ENCODE peak calls at places on chromosomes 12 and 14, in seven cellular contexts. W is T47D, F is K562, H is H1, K is HepG2, X is HCT116, L is GM12878. D is an unnamed sample.

GRCh38 chr14:99517046-99517642 is 35.9 kb downstream of the CCNK start:
- DNase-seq in W (no peak), F (no peak), H (no peak), K (no peak), X (no peak), L (no peak), D (peak)

GRCh38 chr14:99131632-99132271 is 140.2 kb downstream of the BCL11B start:
- DNase-seq in W (no peak), F (no peak), H (peak), K (no peak), X (no peak), L (no peak), D (no peak)

GRCh38 chr12:108193922-108194321 is 64.8 kb downstream of the WSCD2 start:
- DNase-seq in W (peak), F (peak), H (peak), K (peak), X (peak), L (no peak), D (peak)

GRCh38 chr14:61342486-61342885 is 21.1 kb downstream of the PRKCH start:
- DNase-seq in W (no peak), F (no peak), H (no peak), K (no peak), X (no peak), L (peak), D (no peak)

GRCh38 chr12:3351731-3352130 is 139.3 kb upstream of the PRMT8 start:
- DNase-seq in W (no peak), F (no peak), H (no peak), K (no peak), X (no peak), L (no peak), D (no peak)

GRCh38 chr12:108828774-108829173 is 28.6 kb downstream of the SSH1 start:
- DNase-seq in W (no peak), F (no peak), H (no peak), K (no peak), X (peak), L (no peak), D (no peak)

GRCh38 chr14:75335588-75335987 is 57.0 kb downstream of the FOS start:
- DNase-seq in W (no peak), F (no peak), H (no peak), K (no peak), X (no peak), L (peak), D (no peak)

GRCh38 chr12:106722854-106723253 is 51.6 kb upstream of the RIC8B start:
- DNase-seq in W (no peak), F (peak), H (no peak), K (no peak), X (no peak), L (no peak), D (no peak)

GRCh38 chr12:114916124-114916523 is 232.1 kb upstream of the TBX3 start:
- DNase-seq in W (no peak), F (no peak), H (no peak), K (no peak), X (no peak), L (no peak), D (no peak)

GRCh38 chr14:100138955-100139354 is 20.5 kb downstream of the DEGS2 start:
- DNase-seq in W (no peak), F (no peak), H (no peak), K (no peak), X (no peak), L (no peak), D (no peak)

GRCh38 chr14:65137648-65138317 is 35.5 kb upstream of the MAX start:
- DNase-seq in W (no peak), F (no peak), H (no peak), K (no peak), X (no peak), L (no peak), D (no peak)

GRCh38 chr12:108717243-108717642 is 14.1 kb downstream of the CORO1C start:
- DNase-seq in W (no peak), F (no peak), H (no peak), K (no peak), X (no peak), L (no peak), D (no peak)

GRCh38 chr14:66009104-66009503 is 477.1 kb upstream of the CCDC196 start:
- DNase-seq in W (no peak), F (no peak), H (no peak), K (no peak), X (peak), L (no peak), D (no peak)

GRCh38 chr12:68261947-68262346 is 8.5 kb upstream of the IL22 start:
- DNase-seq in W (no peak), F (no peak), H (no peak), K (no peak), X (no peak), L (no peak), D (no peak)

GRCh38 chr14:49975286-49975685 is 82.4 kb downstream of the ARF6 start:
- DNase-seq in W (no peak), F (no peak), H (no peak), K (no peak), X (peak), L (no peak), D (no peak)

GRCh38 chr12:53122961-53123468 is 19.7 kb downstream of the SOAT2 start:
- DNase-seq in W (no peak), F (no peak), H (peak), K (no peak), X (no peak), L (no peak), D (peak)

GRCh38 chr14:72781476-72782181 is 112.3 kb downstream of the DPF3 start:
- DNase-seq in W (no peak), F (no peak), H (peak), K (peak), X (no peak), L (no peak), D (no peak)

GRCh38 chr12:31589896-31590729 is 823 bp downstream of the DENND5B start:
- DNase-seq in W (peak), F (peak), H (peak), K (peak), X (peak), L (no peak), D (peak)

GRCh38 chr12:131882804-131883520 is 11.5 kb upstream of the ULK1 start:
- DNase-seq in W (no peak), F (peak), H (no peak), K (no peak), X (no peak), L (no peak), D (no peak)

GRCh38 chr14:88323086-88323519 is at the start of gene KCNK10:
- DNase-seq in W (no peak), F (no peak), H (peak), K (no peak), X (no peak), L (no peak), D (no peak)

GRCh38 chr12:80272516-80272915 is 171.5 kb upstream of the PTPRQ start:
- DNase-seq in W (no peak), F (no peak), H (no peak), K (no peak), X (no peak), L (no peak), D (no peak)

GRCh38 chr12:906077-906585 is 43.4 kb downstream of the RAD52 start:
- DNase-seq in W (no peak), F (no peak), H (no peak), K (no peak), X (no peak), L (no peak), D (no peak)

GRCh38 chr12:902581-902980 is 46.9 kb downstream of the RAD52 start:
- DNase-seq in W (no peak), F (no peak), H (no peak), K (no peak), X (no peak), L (no peak), D (no peak)

GRCh38 chr12:903055-903454 is 46.4 kb downstream of the RAD52 start:
- DNase-seq in W (no peak), F (no peak), H (no peak), K (no peak), X (no peak), L (no peak), D (no peak)

GRCh38 chr12:904010-904414 is 45.5 kb downstream of the RAD52 start:
- DNase-seq in W (no peak), F (no peak), H (no peak), K (no peak), X (no peak), L (no peak), D (peak)

DNA sequence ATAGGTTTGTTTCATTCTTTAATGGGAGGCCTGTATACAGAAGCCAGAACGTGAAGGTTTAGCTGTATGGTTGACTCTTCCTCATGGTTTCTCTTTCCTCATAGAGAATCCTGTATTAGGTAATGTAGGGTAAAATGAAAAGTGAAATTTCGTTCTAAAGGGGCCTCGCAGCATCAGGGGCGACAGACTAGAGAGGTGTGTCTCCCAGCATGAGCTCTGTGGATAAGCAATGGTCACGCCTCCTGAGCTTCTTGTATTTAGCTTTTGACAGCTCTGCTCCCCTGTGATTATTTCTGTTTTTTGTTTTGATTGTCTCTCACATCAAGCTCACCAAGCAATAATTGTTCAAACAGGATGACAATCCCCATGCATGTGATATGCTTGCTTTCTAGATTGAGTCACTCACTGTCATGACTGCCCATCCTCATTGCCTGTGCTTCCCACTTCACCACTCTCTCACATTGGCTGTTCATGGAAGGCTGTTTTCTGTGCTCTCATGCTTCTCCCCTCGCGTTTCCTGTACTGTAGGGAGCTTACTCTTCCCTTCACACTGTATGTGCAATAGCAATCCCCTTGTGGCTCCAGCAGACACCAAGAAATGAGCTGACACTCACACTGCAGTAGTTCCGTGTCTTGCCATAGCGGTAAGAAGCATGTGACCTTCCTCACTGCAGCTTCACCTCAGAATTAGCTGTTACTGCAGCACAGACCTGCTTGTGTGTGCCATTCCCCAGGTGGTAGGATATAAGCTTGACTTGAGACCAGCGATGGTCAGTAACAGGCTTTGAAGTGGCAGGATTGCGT is 44.0 kb downstream of the RAD52 start:
- DNase-seq in W (no peak), F (no peak), H (no peak), K (no peak), X (no peak), L (no peak), D (no peak)
- TF ChIP-seq JUND in W (no peak), F (no peak), H (no peak), K (no peak), X (no peak), L (no peak), D (no peak)

DNA sequence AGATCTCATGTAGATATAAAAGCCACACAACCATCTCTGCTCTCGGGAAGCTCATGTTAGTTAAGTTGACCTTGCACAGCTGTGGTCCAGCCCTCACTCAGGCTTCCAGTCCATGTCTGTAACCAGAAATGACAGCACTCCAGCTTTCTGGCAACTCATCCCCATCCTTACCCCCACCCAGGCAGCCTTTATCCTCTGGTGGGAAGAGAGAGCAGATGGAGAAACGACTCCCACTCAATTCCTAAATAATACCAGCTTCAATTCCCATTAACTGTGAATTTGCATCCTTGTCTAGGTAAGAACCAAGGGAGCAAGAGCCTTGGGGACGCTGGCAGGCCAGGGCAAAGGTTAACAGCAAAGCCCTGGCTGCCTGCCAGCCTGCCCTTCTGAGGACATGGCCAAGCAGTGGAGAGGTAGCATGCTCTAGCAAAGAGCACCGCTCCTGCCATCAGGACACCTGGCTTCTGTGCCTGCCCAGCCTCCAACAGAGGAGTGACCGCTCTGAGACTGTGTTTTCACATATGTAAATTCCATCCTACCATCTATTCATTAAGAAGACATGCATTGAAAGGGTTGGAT is 236.2 kb downstream of the GRIN2B start:
- DNase-seq in W (no peak), F (no peak), H (peak), K (no peak), X (no peak), L (no peak), D (no peak)
- TF ChIP-seq JUND in W (no peak), F (no peak), H (no peak), K (no peak), X (no peak), L (no peak), D (no peak)

DNA sequence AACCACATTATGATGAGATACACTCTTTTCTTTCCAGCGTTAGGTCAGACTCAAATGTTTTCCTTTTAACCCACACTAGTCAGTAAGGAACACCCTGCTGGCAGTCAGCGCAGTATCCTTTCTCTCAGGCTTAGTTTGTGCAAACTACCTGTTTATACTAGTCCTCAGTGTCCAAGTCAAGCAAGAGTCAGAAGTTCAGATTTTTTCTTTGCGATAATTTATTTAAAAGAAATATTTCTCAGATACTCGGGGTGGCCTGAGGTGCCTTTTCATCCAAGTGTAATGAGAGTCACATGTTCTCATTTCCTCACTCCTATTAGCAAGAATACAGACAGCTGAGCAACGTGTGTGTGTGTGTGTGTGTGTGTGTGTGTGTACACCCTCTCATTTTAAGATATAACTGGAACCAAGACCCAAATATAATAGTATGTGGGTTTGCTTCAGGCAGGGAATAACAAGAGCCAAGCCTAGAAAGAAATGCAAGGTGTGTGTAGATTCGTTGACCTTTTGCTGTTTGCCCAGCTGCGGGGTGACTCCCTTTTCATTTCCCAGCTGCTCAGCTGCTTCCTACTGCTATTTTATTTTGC is 182.7 kb downstream of the KICS2 start:
- DNase-seq in W (no peak), F (no peak), H (no peak), K (no peak), X (no peak), L (no peak), D (no peak)
- TF ChIP-seq JUND in W (no peak), F (no peak), H (no peak), K (no peak), X (no peak), L (no peak), D (no peak)

DNA sequence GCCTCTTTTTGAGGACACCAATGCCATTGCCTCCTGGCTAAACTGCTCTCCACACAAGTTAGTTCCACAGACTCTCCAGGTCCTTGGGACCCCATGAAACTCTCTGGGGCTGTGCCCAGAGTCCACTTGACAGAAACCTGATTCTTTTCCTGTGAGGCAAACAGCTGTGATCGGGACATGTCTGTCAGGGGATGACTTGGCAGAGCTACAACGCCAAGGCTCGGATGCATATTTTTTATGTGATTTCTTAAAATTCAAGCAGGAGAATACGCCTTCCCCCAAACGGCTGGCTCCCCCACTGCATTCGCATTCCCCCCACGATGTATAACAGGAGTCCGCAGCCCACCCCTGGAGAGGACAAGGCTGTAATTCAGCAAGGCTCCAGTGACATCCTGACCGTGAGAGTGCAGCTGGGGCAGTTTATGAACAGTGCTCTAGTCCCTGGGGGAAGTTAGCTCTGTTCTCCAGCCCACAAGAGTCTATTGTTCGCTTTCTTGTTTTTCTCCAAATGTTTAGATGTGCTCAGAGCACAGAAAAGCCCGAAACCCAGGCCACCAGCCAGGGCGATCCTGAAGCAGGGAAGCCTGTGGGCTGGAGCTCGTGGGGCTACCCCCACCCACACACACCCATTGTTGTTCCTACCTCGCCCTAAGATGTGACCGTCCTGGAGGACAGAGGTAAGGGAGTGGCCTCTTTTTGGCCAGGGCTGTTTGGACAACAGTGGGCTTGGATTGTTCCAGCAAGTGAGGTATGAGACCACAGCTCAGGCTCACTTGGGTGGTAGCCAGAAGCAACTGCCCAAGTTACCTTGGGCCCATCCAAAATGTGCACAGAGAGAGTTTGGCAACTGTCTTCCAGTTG is 159.5 kb downstream of the ZFP36L1 start:
- DNase-seq in W (no peak), F (no peak), H (peak), K (no peak), X (no peak), L (no peak), D (no peak)
- TF ChIP-seq JUND in W (no peak), F (no peak), H (no peak), K (no peak), X (no peak), L (no peak), D (no peak)

GRCh38 chr12:54401127-54401526 is 16.6 kb upstream of the ZNF385A start:
- DNase-seq in W (no peak), F (no peak), H (no peak), K (no peak), X (no peak), L (no peak), D (no peak)

GRCh38 chr12:54407183-54407905 is 11.7 kb downstream of the ITGA5 start:
- DNase-seq in W (no peak), F (no peak), H (no peak), K (no peak), X (no peak), L (no peak), D (no peak)

GRCh38 chr12:54405573-54405972 is 13.5 kb downstream of the ITGA5 start:
- DNase-seq in W (no peak), F (no peak), H (no peak), K (no peak), X (no peak), L (no peak), D (no peak)

GRCh38 chr12:54405106-54405505 is 14.0 kb downstream of the ITGA5 start:
- DNase-seq in W (no peak), F (no peak), H (no peak), K (no peak), X (no peak), L (no peak), D (no peak)

DNA sequence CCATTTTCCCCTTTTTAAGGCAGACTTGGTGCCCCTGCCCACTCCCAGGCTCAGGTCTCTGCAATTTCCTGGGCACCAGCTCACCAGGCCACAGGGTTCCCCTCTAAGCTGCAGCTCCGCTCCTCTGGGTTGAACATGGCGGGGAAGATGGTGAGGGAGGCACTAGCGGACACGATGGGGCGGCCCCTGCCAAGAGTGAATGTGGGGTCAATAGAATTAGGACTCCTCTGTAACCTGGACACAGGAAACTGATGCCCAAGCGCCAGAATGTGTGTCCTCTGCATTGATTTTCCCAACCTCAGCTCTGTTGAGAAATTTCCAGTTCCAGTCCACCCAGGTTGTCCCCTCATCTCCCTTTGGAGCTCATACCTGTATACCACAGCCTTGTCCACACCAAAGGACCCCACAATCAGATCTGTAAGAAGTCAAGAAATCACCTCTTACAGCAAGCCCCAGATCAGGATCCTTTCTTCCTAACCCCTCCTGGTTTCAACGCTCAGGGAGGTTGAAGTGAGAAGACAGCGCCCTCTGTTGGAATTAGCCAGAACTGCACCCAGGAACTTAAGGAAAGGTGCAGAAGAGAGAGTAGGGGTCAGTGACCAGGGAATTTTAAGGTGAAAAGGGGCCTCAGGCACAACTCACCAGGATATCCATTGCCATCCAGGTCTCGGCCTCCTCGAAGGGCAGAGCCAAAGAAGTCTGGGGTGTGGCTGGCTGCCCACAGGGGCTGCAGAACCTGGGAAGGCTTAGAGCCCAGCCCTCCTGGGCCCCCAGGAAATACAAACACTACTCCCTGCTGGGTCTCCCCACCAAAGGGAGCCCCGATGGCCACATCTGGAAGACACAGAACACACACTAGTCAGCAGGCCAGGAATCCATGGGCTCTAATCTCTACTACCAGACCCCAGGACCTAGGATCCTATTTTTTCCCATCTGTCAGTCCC is 14.7 kb downstream of the ITGA5 start:
- DNase-seq in W (no peak), F (peak), H (peak), K (peak), X (peak), L (no peak), D (peak)
- TF ChIP-seq JUND in W (no peak), F (no peak), H (no peak), K (no peak), X (no peak), L (no peak), D (no peak)